ENCODE peak calls at places on chromosomes 7 and 10, in four cellular contexts. C is AG04450; J is CD8-positive, alpha-beta T cell; Q is GM23248. A is an unnamed sample.

GRCh38 chr7:123718773-123719480 is 29.9 kb downstream of the WASL start:
- DNase-seq in C (no peak), J (no peak), Q (no peak), A (no peak)

GRCh38 chr7:50152486-50152885 is 59.4 kb upstream of the ZPBP start:
- DNase-seq in C (no peak), J (no peak), Q (no peak), A (no peak)

GRCh38 chr10:26474062-26474461 is 35.9 kb downstream of the APBB1IP start:
- DNase-seq in C (no peak), J (no peak), Q (peak; percentile 89), A (no peak)

GRCh38 chr10:87656431-87657072 is 3.1 kb upstream of the PAPSS2 start:
- DNase-seq in C (no peak), J (no peak), Q (peak; percentile 69), A (no peak)

GRCh38 chr10:93821051-93821772 is 63.5 kb downstream of the LGI1 start:
- DNase-seq in C (no peak), J (no peak), Q (peak; percentile 61), A (no peak)

GRCh38 chr10:119466655-119467054 is 75.9 kb downstream of the RGS10 start:
- DNase-seq in C (no peak), J (no peak), Q (no peak), A (no peak)

GRCh38 chr10:73218466-73219191 is 28.4 kb downstream of the DNAJC9 start:
- DNase-seq in C (no peak), J (no peak), Q (peak; percentile 47), A (no peak)

GRCh38 chr7:99155207-99155606 is 11.3 kb upstream of the SMURF1 start:
- DNase-seq in C (no peak), J (no peak), Q (no peak), A (no peak)

GRCh38 chr7:132882714-132883428 is 199.0 kb downstream of the CHCHD3 start:
- DNase-seq in C (no peak), J (no peak), Q (no peak), A (no peak)

GRCh38 chr7:132161976-132162375 is 414.3 kb downstream of the PLXNA4 start:
- DNase-seq in C (no peak), J (no peak), Q (no peak), A (no peak)

GRCh38 chr10:28181478-28182096 is 121.3 kb downstream of the MPP7 start:
- DNase-seq in C (no peak), J (no peak), Q (peak; percentile 43), A (no peak)

GRCh38 chr7:144384555-144385245 is 18.8 kb downstream of the NOBOX start:
- DNase-seq in C (no peak), J (no peak), Q (no peak), A (no peak)
- H3K27ac ChIP-seq in C (no peak overlapping the region), J (no peak overlapping the region), Q (no peak overlapping the region), A (no peak overlapping the region)

GRCh38 chr10:101578192-101578591 is 9.9 kb downstream of the POLL start:
- DNase-seq in C (no peak), J (no peak), Q (no peak), A (no peak)
- H3K27ac ChIP-seq in C (no peak overlapping the region), J (no peak overlapping the region), Q (no peak overlapping the region), A (no peak overlapping the region)

DNA sequence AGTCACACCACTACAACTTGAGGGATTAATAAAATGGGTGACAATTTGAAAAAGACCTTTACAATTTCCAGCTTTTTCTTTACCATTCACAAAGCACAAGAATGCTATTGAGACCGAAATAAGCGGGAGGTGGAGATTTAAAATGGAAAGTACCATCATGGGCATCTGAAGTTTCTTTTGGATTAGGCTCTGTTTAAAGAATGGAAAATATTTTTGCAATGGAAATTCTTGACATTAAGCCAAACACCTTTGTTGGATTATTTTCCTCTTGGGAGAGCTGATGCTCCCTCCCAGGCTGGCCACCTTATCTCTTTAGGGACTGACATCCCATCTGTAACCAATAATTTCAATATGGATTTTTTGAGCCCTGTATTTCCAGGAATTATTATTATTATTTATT is 62.5 kb downstream of the BPGM start:
- DNase-seq in C (no peak), J (no peak), Q (no peak), A (no peak)
- H3K27ac ChIP-seq in C (no peak overlapping the region), J (no peak overlapping the region), Q (no peak overlapping the region), A (no peak overlapping the region)

GRCh38 chr7:7516662-7517061 is 19.0 kb downstream of the COL28A1 start:
- DNase-seq in C (no peak), J (no peak), Q (no peak), A (no peak)
- H3K27ac ChIP-seq in C (no peak overlapping the region), J (no peak overlapping the region), Q (no peak overlapping the region), A (no peak overlapping the region)

GRCh38 chr7:100484636-100485114 is 948 bp downstream of the NYAP1 start:
- DNase-seq in C (no peak), J (no peak), Q (no peak), A (no peak)
- H3K27ac ChIP-seq in C (no peak overlapping the region), J (no peak overlapping the region), Q (no peak overlapping the region), A (peak overlapping the region; percentile 59)

A was measured in substantia nigra.